ENCODE peak calls at places on chromosome 16, in eight cellular contexts. J, T, Q, P, U, X, G and M are unnamed samples.

GRCh38 chr16:30948087-30948955 is 547 bp upstream of the ORAI3 start:
- DNase-seq in J (peak), T (peak), Q (peak), P (no peak), U (peak), X (peak), G (peak), M (peak)

GRCh38 chr16:86041807-86042206 is 142.8 kb downstream of the IRF8 start:
- DNase-seq in J (no peak), T (no peak), Q (no peak), P (no peak), U (no peak), X (no peak), G (no peak), M (no peak)

GRCh38 chr16:54446639-54447038 is 160.1 kb upstream of the IRX3 start:
- DNase-seq in J (peak), T (peak), Q (peak), P (no peak), U (no peak), X (no peak), G (peak), M (peak)

GRCh38 chr16:23334421-23334853 is 32.3 kb downstream of the SCNN1B start:
- DNase-seq in J (no peak), T (no peak), Q (no peak), P (no peak), U (no peak), X (no peak), G (no peak), M (no peak)

GRCh38 chr16:85347213-85347591 is 234.9 kb upstream of the CIBAR2 start:
- DNase-seq in J (no peak), T (no peak), Q (peak), P (no peak), U (no peak), X (no peak), G (no peak), M (no peak)

GRCh38 chr16:74169687-74170522 is 126.7 kb upstream of the PSMD7 start:
- DNase-seq in J (no peak), T (no peak), Q (no peak), P (no peak), U (no peak), X (no peak), G (peak), M (peak)

GRCh38 chr16:72961115-72961832 is 86.7 kb downstream of the ZFHX3 start:
- DNase-seq in J (no peak), T (no peak), Q (no peak), P (no peak), U (no peak), X (no peak), G (no peak), M (no peak)

GRCh38 chr16:50611332-50611934 is 63.2 kb downstream of the NKD1 start:
- DNase-seq in J (no peak), T (no peak), Q (no peak), P (no peak), U (no peak), X (no peak), G (no peak), M (no peak)

GRCh38 chr16:67546761-67547422 is 15.4 kb upstream of the CTCF start:
- DNase-seq in J (peak), T (peak), Q (peak), P (peak), U (peak), X (peak), G (peak), M (peak)

GRCh38 chr16:75653926-75654325 is 6.4 kb downstream of the TERF2IP start:
- DNase-seq in J (no peak), T (no peak), Q (no peak), P (no peak), U (no peak), X (no peak), G (no peak), M (no peak)

GRCh38 chr16:89354325-89354724 is 136.0 kb downstream of the ANKRD11 start:
- DNase-seq in J (no peak), T (no peak), Q (no peak), P (no peak), U (no peak), X (no peak), G (no peak), M (no peak)

GRCh38 chr16:89357460-89357859 is 132.9 kb downstream of the ANKRD11 start:
- DNase-seq in J (no peak), T (peak), Q (no peak), P (no peak), U (peak), X (no peak), G (peak), M (peak)

GRCh38 chr16:89357055-89357454 is 133.3 kb downstream of the ANKRD11 start:
- DNase-seq in J (no peak), T (peak), Q (no peak), P (no peak), U (no peak), X (no peak), G (no peak), M (no peak)

GRCh38 chr16:89355036-89355435 is 135.3 kb downstream of the ANKRD11 start:
- DNase-seq in J (no peak), T (no peak), Q (no peak), P (no peak), U (no peak), X (no peak), G (no peak), M (no peak)

GRCh38 chr16:89355686-89356085 is 134.7 kb downstream of the ANKRD11 start:
- DNase-seq in J (no peak), T (peak), Q (no peak), P (no peak), U (no peak), X (no peak), G (no peak), M (no peak)
- H3K27ac ChIP-seq in J (no peak), T (no peak), Q (no peak), P (no peak), U (no peak), X (no peak), G (no peak), M (no peak)

GRCh38 chr16:11605564-11605886 is 18.8 kb upstream of the LITAF start:
- DNase-seq in J (no peak), T (no peak), Q (no peak), P (no peak), U (no peak), X (no peak), G (no peak), M (no peak)

GRCh38 chr16:11603331-11603750 is 16.6 kb upstream of the LITAF start:
- DNase-seq in J (no peak), T (no peak), Q (no peak), P (no peak), U (no peak), X (no peak), G (peak), M (peak)

GRCh38 chr16:11602321-11602720 is 15.6 kb upstream of the LITAF start:
- DNase-seq in J (no peak), T (no peak), Q (no peak), P (no peak), U (no peak), X (no peak), G (no peak), M (no peak)

GRCh38 chr16:11601911-11602310 is 15.2 kb upstream of the LITAF start:
- DNase-seq in J (no peak), T (no peak), Q (no peak), P (no peak), U (no peak), X (no peak), G (no peak), M (no peak)

DNA sequence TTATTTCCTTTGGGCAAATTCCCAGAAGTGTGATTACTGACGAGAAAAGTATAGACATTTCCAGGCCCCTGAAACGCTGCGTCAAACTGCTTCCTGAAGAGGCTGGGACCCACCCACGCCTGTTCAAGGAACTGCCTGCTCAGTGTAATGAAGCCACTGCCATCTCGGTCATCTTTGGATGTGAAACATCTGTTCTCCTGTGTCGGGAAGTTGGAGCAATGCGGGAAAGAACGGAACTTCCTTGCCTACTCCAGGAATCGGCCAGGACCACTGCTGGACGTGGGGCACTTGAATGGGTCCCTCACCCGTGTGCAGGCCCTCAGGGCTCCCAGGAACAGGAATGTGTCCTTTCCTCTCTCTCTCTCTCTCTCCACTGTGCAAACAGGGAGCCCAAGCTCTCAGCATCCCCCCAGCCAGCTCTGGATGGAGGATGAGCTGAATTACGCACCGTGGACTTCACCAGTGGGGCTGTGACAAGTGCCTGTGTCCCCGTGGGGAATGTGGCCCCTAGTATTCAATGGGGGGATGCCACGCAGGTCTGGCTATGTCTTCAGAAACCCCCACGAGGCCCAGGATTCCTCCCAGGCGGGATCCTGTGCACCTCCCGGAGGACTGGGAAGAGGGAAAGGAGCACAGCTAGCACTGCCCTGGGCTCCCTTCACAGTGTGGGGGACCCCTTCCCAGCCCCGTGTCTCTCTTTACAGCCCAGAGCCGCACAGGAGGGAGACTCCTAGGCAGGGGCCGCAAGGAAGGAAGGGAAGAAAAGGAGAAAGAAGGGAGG is 18.3 kb upstream of the LITAF start:
- DNase-seq in J (peak), T (peak), Q (peak), P (no peak), U (no peak), X (no peak), G (peak), M (peak)
- H3K27ac ChIP-seq in J (peak), T (peak), Q (peak), P (no peak), U (no peak), X (no peak), G (peak), M (peak)

GRCh38 chr16:8644513-8645140 is 23.1 kb downstream of the METTL22 start:
- DNase-seq in J (no peak), T (peak), Q (no peak), P (peak), U (no peak), X (no peak), G (no peak), M (peak)
- H3K27ac ChIP-seq in J (no peak), T (no peak), Q (no peak), P (no peak), U (no peak), X (peak), G (peak), M (no peak)

GRCh38 chr16:82476786-82477185 is 150.0 kb upstream of the CDH13 start:
- DNase-seq in J (no peak), T (no peak), Q (no peak), P (no peak), U (no peak), X (no peak), G (no peak), M (no peak)
- H3K27ac ChIP-seq in J (no peak), T (no peak), Q (no peak), P (no peak), U (no peak), X (no peak), G (no peak), M (no peak)

GRCh38 chr16:88810166-88810867 is 1.4 kb downstream of the APRT start:
- DNase-seq in J (no peak), T (no peak), Q (no peak), P (no peak), U (no peak), X (no peak), G (no peak), M (no peak)

GRCh38 chr16:88809676-88810165 is 2.0 kb downstream of the APRT start:
- DNase-seq in J (no peak), T (no peak), Q (no peak), P (no peak), U (no peak), X (no peak), G (no peak), M (no peak)

GRCh38 chr16:88810868-88811599 is 694 bp downstream of the APRT start:
- DNase-seq in J (peak), T (peak), Q (peak), P (no peak), U (no peak), X (peak), G (peak), M (peak)

GRCh38 chr16:88807626-88808453 is 3.9 kb downstream of the APRT start:
- DNase-seq in J (no peak), T (peak), Q (no peak), P (no peak), U (no peak), X (no peak), G (no peak), M (no peak)

GRCh38 chr16:88809068-88809675 is 2.6 kb downstream of the APRT start:
- DNase-seq in J (no peak), T (no peak), Q (no peak), P (no peak), U (no peak), X (no peak), G (no peak), M (no peak)
- H3K27ac ChIP-seq in J (no peak), T (no peak), Q (no peak), P (no peak), U (no peak), X (no peak), G (no peak), M (no peak)